ENCODE peak calls at places on chromosomes 7 and 10, in seven cellular contexts. R, W, M, J, H, N and C are unnamed samples.

GRCh38 chr10:132189810-132190422 is 3.2 kb downstream of the DPYSL4 start:
- DNase-seq in R (no peak), W (no peak), M (no peak), J (no peak), H (no peak), N (no peak), C (no peak)

GRCh38 chr10:5858811-5859210 is 30.9 kb downstream of the ANKRD16 start:
- DNase-seq in R (no peak), W (no peak), M (no peak), J (no peak), H (no peak), N (no peak), C (no peak)

GRCh38 chr10:11871470-11871869 is 48.3 kb downstream of the PROSER2 start:
- DNase-seq in R (no peak), W (peak; percentile 76), M (no peak), J (no peak), H (no peak), N (no peak), C (no peak)

GRCh38 chr7:71486856-71487628 is 355.1 kb downstream of the GALNT17 start:
- DNase-seq in R (no peak), W (no peak), M (peak; percentile 58), J (peak; percentile 13), H (no peak), N (no peak), C (no peak)

GRCh38 chr10:99730026-99730425 is 1.9 kb downstream of the COX15 start:
- DNase-seq in R (no peak), W (no peak), M (no peak), J (no peak), H (no peak), N (no peak), C (no peak)

GRCh38 chr7:11297226-11297625 is 323.6 kb downstream of the PHF14 start:
- DNase-seq in R (no peak), W (no peak), M (no peak), J (no peak), H (no peak), N (no peak), C (no peak)

GRCh38 chr10:3786295-3786981 is 1.4 kb upstream of the KLF6 start:
- DNase-seq in R (no peak), W (peak; percentile 45), M (peak; percentile 29), J (peak; percentile 66), H (no peak), N (peak; percentile 81), C (peak; percentile 21)

GRCh38 chr10:28087675-28088351 is 88.9 kb upstream of the ODAD2 start:
- DNase-seq in R (no peak), W (no peak), M (no peak), J (no peak), H (peak; percentile 56), N (no peak), C (no peak)

GRCh38 chr10:45308707-45309106 is 6.7 kb downstream of the OR13A1 start:
- DNase-seq in R (peak; percentile 49), W (peak; percentile 55), M (no peak), J (no peak), H (no peak), N (no peak), C (peak; percentile 48)

GRCh38 chr7:54831644-54832095 is 72.7 kb upstream of the SEC61G start:
- DNase-seq in R (no peak), W (no peak), M (no peak), J (no peak), H (no peak), N (no peak), C (no peak)

GRCh38 chr10:68792115-68792514 is 35.2 kb upstream of the STOX1 start:
- DNase-seq in R (no peak), W (no peak), M (no peak), J (no peak), H (no peak), N (no peak), C (no peak)

GRCh38 chr10:8054243-8054497 is 318 bp upstream of the GATA3 start:
- DNase-seq in R (no peak), W (no peak), M (no peak), J (peak; percentile 13), H (no peak), N (no peak), C (no peak)

GRCh38 chr10:131246775-131247174 is 64.7 kb downstream of the TCERG1L start:
- DNase-seq in R (no peak), W (no peak), M (no peak), J (no peak), H (no peak), N (no peak), C (no peak)

GRCh38 chr7:28136885-28137284 is 43.7 kb downstream of the JAZF1 start:
- DNase-seq in R (no peak), W (no peak), M (no peak), J (no peak), H (no peak), N (no peak), C (no peak)

GRCh38 chr7:83119496-83119895 is 43.2 kb downstream of the PCLO start:
- DNase-seq in R (no peak), W (no peak), M (no peak), J (no peak), H (no peak), N (no peak), C (no peak)

GRCh38 chr10:133329401-133330202 is 7.1 kb downstream of the CALY start:
- DNase-seq in R (peak; percentile 84), W (peak; percentile 94), M (peak; percentile 83), J (peak; percentile 92), H (peak; percentile 31), N (peak; percentile 88), C (peak; percentile 86)

GRCh38 chr10:24465899-24466615 is 257.1 kb downstream of the KIAA1217 start:
- DNase-seq in R (peak; percentile 60), W (no peak), M (no peak), J (peak; percentile 69), H (peak; percentile 82), N (peak; percentile 79), C (peak; percentile 50)

GRCh38 chr7:8068892-8069686 is 100.5 kb downstream of the GLCCI1 start:
- DNase-seq in R (no peak), W (no peak), M (peak; percentile 18), J (no peak), H (no peak), N (no peak), C (no peak)

GRCh38 chr10:119973261-119973660 is 80.7 kb downstream of the SEC23IP start:
- DNase-seq in R (peak; percentile 21), W (no peak), M (no peak), J (no peak), H (no peak), N (no peak), C (peak; percentile 24)

GRCh38 chr10:67520924-67521520 is 175.0 kb downstream of the CTNNA3 start:
- DNase-seq in R (peak; percentile 70), W (peak; percentile 67), M (no peak), J (peak; percentile 31), H (peak; percentile 10), N (peak; percentile 46), C (peak; percentile 68)

GRCh38 chr7:113307147-113307546 is 188.8 kb upstream of the SMIM30 start:
- DNase-seq in R (no peak), W (no peak), M (no peak), J (no peak), H (no peak), N (no peak), C (no peak)

GRCh38 chr7:9082203-9082602 is 648.8 kb downstream of the NXPH1 start:
- DNase-seq in R (no peak), W (peak; percentile 57), M (no peak), J (no peak), H (no peak), N (no peak), C (no peak)

GRCh38 chr7:77570330-77571011 is 33.4 kb downstream of the PTPN12 start:
- DNase-seq in R (peak; percentile 16), W (no peak), M (no peak), J (no peak), H (peak; percentile 43), N (no peak), C (peak; percentile 18)

GRCh38 chr10:70362357-70362756 is 20.1 kb downstream of the LRRC20 start:
- DNase-seq in R (no peak), W (no peak), M (no peak), J (no peak), H (no peak), N (no peak), C (peak; percentile 39)
- H3K4me3 ChIP-seq in R (no peak overlapping the region), W (no peak overlapping the region), M (no peak overlapping the region), J (no peak overlapping the region), H (no peak overlapping the region), N (no peak overlapping the region), C (no peak overlapping the region)

DNA sequence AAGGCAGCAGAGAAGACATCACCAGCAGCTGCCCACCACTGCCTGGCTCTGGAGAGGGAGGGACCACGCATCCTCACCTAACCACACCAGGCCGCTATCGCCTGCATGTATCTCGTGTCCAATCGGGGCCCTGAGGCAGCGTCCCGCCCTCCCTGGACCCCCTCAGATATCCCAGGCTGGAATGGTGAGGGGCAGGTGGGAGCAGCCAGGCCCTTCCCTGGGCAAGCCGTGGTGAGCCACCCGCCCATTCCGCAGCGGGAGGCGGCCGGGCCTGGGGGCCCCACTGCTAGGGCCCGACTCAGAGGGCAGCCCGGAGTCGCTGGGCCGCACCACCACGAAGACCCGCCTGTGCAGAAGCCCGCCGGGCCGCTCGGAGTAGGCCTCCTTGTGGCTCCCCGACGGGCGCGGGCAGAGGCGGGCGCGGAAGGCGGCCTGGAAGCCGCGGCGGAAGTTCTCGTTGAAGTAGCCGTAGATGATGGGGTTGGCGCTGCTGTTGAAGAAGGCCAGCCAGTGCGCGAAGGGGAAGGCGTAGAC is 21.6 kb upstream of the PPA1 start:
- DNase-seq in R (no peak), W (no peak), M (no peak), J (no peak), H (no peak), N (no peak), C (no peak)
- H3K4me3 ChIP-seq in R (no peak overlapping the region), W (no peak overlapping the region), M (peak overlapping the region; percentile 36), J (no peak overlapping the region), H (no peak overlapping the region), N (no peak overlapping the region), C (no peak overlapping the region)

GRCh38 chr10:59781511-59781910 is 28.3 kb upstream of the MRLN start:
- DNase-seq in R (no peak), W (no peak), M (no peak), J (no peak), H (no peak), N (no peak), C (no peak)

GRCh38 chr10:59774451-59774850 is 21.2 kb upstream of the MRLN start:
- DNase-seq in R (no peak), W (no peak), M (no peak), J (no peak), H (no peak), N (no peak), C (no peak)

GRCh38 chr10:59779656-59780521 is 26.6 kb upstream of the MRLN start:
- DNase-seq in R (no peak), W (no peak), M (no peak), J (no peak), H (peak; percentile 8), N (no peak), C (no peak)
- H3K4me3 ChIP-seq in R (no peak overlapping the region), W (no peak overlapping the region), M (no peak overlapping the region), J (no peak overlapping the region), H (no peak overlapping the region), N (no peak overlapping the region), C (no peak overlapping the region)

GRCh38 chr7:104225441-104225840 is 17.6 kb upstream of the ORC5 start:
- DNase-seq in R (no peak), W (no peak), M (no peak), J (no peak), H (no peak), N (no peak), C (no peak)

GRCh38 chr7:104228442-104228841 is 20.6 kb upstream of the ORC5 start:
- DNase-seq in R (no peak), W (no peak), M (no peak), J (no peak), H (no peak), N (no peak), C (no peak)

GRCh38 chr7:104231054-104232046 is 23.5 kb upstream of the ORC5 start:
- DNase-seq in R (peak; percentile 61), W (peak; percentile 82), M (no peak), J (peak; percentile 70), H (no peak), N (peak; percentile 56), C (peak; percentile 60)

GRCh38 chr7:104230606-104231005 is 22.8 kb upstream of the ORC5 start:
- DNase-seq in R (no peak), W (peak; percentile 18), M (no peak), J (no peak), H (no peak), N (no peak), C (no peak)
- H3K4me3 ChIP-seq in R (no peak overlapping the region), W (no peak overlapping the region), M (no peak overlapping the region), J (no peak overlapping the region), H (no peak overlapping the region), N (no peak overlapping the region), C (no peak overlapping the region)